ENCODE peak calls at places on chromosomes 3 and 15, in six cellular contexts. O, A, Q, D, J and H are unnamed samples.

GRCh38 chr15:60006203-60006782 is 2.2 kb downstream of the FOXB1 start:
- DNase-seq in J (peak), D (peak), Q (peak), O (peak), A (peak), H (peak)

GRCh38 chr15:73985101-73985873 is 6.8 kb downstream of the STOML1 start:
- DNase-seq in O (no peak), Q (no peak), A (no peak), J (no peak), D (no peak), H (peak)

GRCh38 chr15:25862469-25863066 is 559 bp downstream of the ATP10A start:
- DNase-seq in D (no peak), A (no peak), O (peak), J (peak), Q (peak), H (no peak)

GRCh38 chr3:139794469-139795265 is 116.9 kb upstream of the NMNAT3 start:
- DNase-seq in Q (no peak), O (no peak), J (no peak), A (no peak), D (no peak), H (no peak)

GRCh38 chr15:60044636-60045273 is 40.6 kb downstream of the FOXB1 start:
- DNase-seq in J (peak), D (no peak), A (no peak), Q (no peak), O (peak), H (no peak)

GRCh38 chr3:33231755-33232465 is 13.3 kb upstream of the SUSD5 start:
- DNase-seq in J (no peak), A (no peak), D (no peak), O (no peak), Q (no peak), H (no peak)

GRCh38 chr3:99256788-99257187 is 355.3 kb upstream of the DCBLD2 start:
- DNase-seq in J (no peak), A (no peak), D (no peak), O (no peak), Q (no peak), H (no peak)

GRCh38 chr3:113212155-113212844 is 943 bp downstream of the BOC start:
- DNase-seq in Q (peak), O (peak), D (peak), A (no peak), J (no peak), H (no peak)

GRCh38 chr15:43390723-43391122 is 19.8 kb downstream of the TUBGCP4 start:
- DNase-seq in A (no peak), O (no peak), J (no peak), Q (no peak), D (no peak), H (no peak)

GRCh38 chr15:76905855-76906254 is 715 bp upstream of the SCAPER start:
- DNase-seq in O (no peak), A (no peak), D (no peak), J (no peak), Q (no peak), H (no peak)